ENCODE peak calls at places on chromosomes 16 and 17, in four cellular contexts. H is HL-60, A is A549, J is SK-N-SH. G is an unnamed sample.
A peak's percentile ranks its signal among the peaks of the same experiment; 100 is the strongest.

GRCh38 chr17:42846594-42847280 is 2.4 kb downstream of the AOC2 start:
- DNase-seq in H (no peak), A (no peak), J (no peak), G (no peak)

GRCh38 chr17:83155128-83156081 is 76.0 kb downstream of the METRNL start:
- DNase-seq in H (no peak), A (no peak), J (peak; percentile 70), G (no peak)

GRCh38 chr16:75208242-75208825 is 1.4 kb upstream of the CTRB2 start:
- DNase-seq in H (no peak), A (no peak), J (no peak), G (no peak)

GRCh38 chr17:64709481-64709880 is 47.4 kb upstream of the SMURF2 start:
- DNase-seq in H (no peak), A (no peak), J (no peak), G (no peak)

GRCh38 chr17:57463103-57463885 is 207.0 kb downstream of the MSI2 start:
- DNase-seq in H (no peak), A (peak; percentile 68), J (no peak), G (no peak)

GRCh38 chr17:76547183-76547641 is 7.4 kb downstream of the PRCD start:
- DNase-seq in H (no peak), A (peak; percentile 72), J (peak; percentile 83), G (no peak)

GRCh38 chr17:15257316-15257925 is 7.7 kb downstream of the PMP22 start:
- DNase-seq in H (peak; percentile 65), A (peak; percentile 74), J (peak; percentile 83), G (peak; percentile 53)

GRCh38 chr16:2429771-2430663 is 770 bp downstream of the CCNF start:
- DNase-seq in H (no peak), A (peak; percentile 31), J (peak; percentile 51), G (no peak)

GRCh38 chr17:53749178-53749577 is 73.5 kb upstream of the KIF2B start:
- DNase-seq in H (no peak), A (no peak), J (no peak), G (no peak)

GRCh38 chr17:15649861-15650391 is 30.4 kb upstream of the FBXW10B start:
- DNase-seq in H (no peak), A (peak; percentile 52), J (no peak), G (peak; percentile 77)

GRCh38 chr16:1078579-1079021 is 6.1 kb downstream of the SSTR5 start:
- DNase-seq in H (no peak), A (peak; percentile 93), J (no peak), G (peak; percentile 64)

DNA sequence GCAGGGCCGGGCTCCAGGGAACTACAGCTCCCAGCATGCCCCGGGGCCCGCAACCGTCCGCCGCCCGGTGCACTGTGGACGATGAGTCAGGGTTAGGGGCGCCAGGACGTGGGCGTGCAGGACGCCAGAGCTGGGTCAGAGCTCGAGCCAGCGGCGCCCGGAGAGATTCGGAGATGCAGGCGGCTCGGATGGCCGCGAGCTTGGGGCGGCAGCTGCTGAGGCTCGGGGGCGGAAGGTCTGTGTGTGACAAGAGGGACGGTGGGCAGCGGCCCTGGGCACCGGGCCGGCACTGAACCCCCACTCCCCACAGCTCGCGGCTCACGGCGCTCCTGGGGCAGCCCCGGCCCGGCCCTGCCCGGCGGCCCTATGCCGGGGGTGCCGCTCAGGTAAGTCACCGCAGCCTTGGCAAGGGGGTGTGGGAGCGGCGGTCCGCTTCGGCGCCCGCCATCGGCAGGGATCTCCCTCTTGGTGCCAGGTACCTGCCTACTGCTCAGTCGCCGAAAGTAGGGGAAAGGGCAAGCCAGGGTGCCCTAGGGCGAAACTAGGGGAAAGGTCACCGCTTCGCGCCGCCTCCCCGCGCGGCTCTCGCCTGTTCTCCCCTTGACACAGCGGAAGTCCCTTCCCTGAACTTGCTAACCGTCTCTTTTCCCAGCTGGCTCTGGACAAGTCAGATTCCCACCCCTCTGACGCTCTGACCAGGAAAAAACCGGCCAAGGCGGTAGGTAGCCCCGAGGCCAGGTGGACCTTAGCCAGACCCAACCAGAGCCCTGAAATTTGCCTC is at the start of the genes ACADVL and DLG4:
- DNase-seq in H (no peak), A (peak; percentile 96), J (peak; percentile 90), G (no peak)
- TF ChIP-seq REST in H (no peak), A (peak; percentile 12), J (no peak), G (no peak)

GRCh38 chr16:48542966-48543365 is 67.0 kb downstream of the N4BP1 start:
- DNase-seq in H (no peak), A (no peak), J (no peak), G (no peak)

GRCh38 chr16:48540222-48540900 is 69.6 kb downstream of the N4BP1 start:
- DNase-seq in H (no peak), A (no peak), J (no peak), G (no peak)

GRCh38 chr16:48542020-48542473 is 67.9 kb downstream of the N4BP1 start:
- DNase-seq in H (no peak), A (peak; percentile 56), J (peak; percentile 78), G (peak; percentile 24)

GRCh38 chr16:48539485-48540221 is 70.3 kb downstream of the N4BP1 start:
- DNase-seq in H (no peak), A (no peak), J (no peak), G (no peak)

DNA sequence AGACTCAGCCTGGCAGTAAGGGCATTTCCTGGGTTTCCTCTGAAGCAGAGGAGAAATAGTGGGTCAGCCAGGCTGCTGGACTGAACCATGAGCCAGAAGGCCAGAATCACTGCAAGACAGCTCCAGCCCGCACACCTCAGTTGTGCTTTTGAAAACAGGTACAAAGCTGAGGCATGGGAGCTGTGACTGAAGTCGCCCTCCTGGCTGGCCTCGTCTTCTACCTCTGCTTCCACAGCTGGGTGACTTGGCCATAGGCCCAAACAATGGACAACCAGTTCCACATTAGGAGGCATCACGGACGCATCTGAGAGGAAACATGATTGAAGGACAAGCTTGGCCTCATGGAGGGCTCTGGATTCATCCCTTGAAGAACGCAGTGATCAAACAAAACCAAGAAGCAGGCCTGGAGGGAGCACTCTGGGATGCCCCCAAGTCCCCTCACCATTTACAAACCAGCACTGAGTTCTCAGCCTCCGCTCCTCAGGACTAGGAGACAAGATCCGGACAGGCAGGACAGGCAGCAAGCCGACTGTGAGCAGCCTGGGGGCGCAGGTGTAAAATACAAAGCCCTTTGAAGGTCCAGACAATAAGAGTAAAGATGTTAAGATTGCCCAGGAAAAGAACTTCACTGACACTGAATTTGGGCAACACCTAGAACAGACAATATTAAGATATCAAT is 68.7 kb downstream of the N4BP1 start:
- DNase-seq in H (no peak), A (no peak), J (no peak), G (no peak)
- TF ChIP-seq REST in H (no peak), A (no peak), J (no peak), G (no peak)

GRCh38 chr17:82065638-82066303 is at the start of gene DUS1L:
- DNase-seq in H (no peak), A (peak; percentile 68), J (peak; percentile 98), G (no peak)
- TF ChIP-seq REST in H (no peak), A (peak; percentile 42), J (peak; percentile 73), G (no peak)

DNA sequence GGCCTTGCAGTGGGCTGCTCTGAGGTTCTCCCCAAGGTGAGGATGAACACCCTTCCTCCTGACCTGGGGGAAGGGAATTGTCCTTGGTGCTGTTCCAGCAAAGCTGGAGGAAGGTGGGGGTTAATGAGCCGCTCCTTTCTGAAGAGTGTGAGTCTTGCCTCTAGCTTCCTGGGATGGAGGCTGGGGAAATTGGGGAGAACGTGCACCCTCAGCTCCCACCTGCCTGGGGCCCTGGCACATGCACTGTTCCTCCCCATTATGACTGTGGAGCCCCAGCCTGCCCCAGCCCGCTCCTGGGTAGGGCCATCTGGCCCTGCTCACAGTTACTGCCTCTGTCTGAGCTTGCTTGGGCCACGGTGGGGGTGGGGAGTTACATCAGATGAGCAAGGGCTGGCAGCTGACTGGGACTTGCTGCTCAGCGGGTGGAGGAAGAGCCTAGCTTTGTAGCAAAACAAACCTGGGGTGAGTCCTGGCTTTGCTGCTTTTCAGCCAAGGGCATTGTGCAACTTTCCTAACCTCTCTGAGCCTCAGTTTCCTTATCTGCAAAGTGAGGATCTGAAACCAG is 11.1 kb downstream of the TNS4 start:
- DNase-seq in H (peak; percentile 18), A (no peak), J (peak; percentile 89), G (no peak)
- TF ChIP-seq REST in H (no peak), A (no peak), J (peak; percentile 21), G (no peak)

GRCh38 chr16:54288592-54289241 is 2.1 kb upstream of the IRX3 start:
- DNase-seq in H (no peak), A (no peak), J (no peak), G (no peak)

GRCh38 chr16:54290203-54291106 is 3.9 kb upstream of the IRX3 start:
- DNase-seq in H (no peak), A (no peak), J (no peak), G (no peak)

GRCh38 chr16:54291107-54291980 is 4.8 kb upstream of the IRX3 start:
- DNase-seq in H (no peak), A (no peak), J (no peak), G (no peak)

GRCh38 chr16:54287758-54288591 is 1.4 kb upstream of the IRX3 start:
- DNase-seq in H (no peak), A (no peak), J (no peak), G (no peak)

DNA sequence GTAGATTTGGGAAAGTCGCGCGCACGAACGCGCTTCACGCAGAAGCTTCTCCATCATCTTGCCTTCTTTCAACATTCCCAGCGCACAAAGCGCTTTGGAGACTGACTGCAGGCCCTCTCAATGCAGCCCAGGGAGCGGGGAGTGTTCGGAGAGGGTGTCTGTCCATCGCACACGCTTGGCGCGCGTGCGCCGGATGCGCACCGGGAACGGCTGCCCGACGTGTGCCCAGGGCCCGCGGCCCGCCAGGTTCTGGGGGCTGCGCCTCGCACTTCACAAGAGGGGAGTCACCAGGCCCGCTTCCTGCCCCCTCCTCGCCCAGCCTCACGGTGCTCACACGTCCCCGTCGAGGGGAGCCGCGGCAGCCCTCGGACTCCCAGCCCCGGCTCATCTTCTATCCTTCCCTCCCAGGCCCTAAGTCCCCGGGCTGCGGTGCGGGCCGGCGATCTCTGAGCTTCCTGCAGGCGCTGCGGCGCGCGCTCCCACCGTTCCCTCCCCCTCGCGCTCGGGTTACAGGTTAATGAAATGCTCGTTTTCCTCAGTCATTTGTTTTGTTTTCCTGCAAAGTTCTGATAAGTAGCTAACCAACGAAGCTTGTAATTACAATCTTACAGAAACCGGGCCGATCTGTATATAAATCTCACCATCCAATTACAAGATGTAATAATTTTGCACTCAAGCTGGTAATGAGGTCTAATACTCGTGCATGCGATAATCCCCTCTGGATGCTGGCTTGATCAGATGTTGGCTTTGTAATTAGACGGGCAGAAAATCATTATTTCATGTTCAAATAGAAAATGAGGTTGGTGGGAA is 2.9 kb upstream of the IRX3 start:
- DNase-seq in H (no peak), A (no peak), J (no peak), G (no peak)
- TF ChIP-seq REST in H (no peak), A (no peak), J (no peak), G (no peak)

GRCh38 chr17:80023261-80024205 is 12.1 kb downstream of the TBC1D16 start:
- DNase-seq in H (no peak), A (no peak), J (peak; percentile 61), G (no peak)
- TF ChIP-seq REST in H (no peak), A (no peak), J (no peak), G (no peak)

DNA sequence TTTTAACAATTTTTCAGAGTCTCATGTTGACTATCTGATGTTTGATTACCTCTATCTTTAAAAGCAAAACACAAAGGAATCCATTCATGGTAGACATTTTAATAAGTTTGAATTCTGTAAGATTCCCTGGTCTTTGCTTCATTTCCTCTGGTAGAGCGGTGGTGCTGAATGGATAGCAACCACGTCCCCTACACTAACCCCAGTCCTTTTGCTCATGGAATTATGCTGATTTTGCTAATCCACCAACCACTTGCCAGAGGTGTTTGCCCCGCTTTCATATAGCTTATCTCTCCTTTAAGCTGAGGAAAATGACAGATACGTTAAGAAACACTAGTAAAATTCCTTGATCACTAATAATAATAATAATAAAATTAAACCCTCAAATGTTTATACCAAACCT is 9.5 kb downstream of the KCNJ16 start:
- DNase-seq in H (no peak), A (no peak), J (no peak), G (no peak)
- TF ChIP-seq REST in H (peak; percentile 88), A (peak; percentile 73), J (peak; percentile 92), G (peak; percentile 63)

GRCh38 chr16:89020068-89020924 is 43.3 kb upstream of the CBFA2T3 start:
- DNase-seq in H (no peak), A (no peak), J (no peak), G (no peak)
- TF ChIP-seq REST in H (no peak), A (no peak), J (no peak), G (no peak)

G was measured in Panc1.